ENCODE peak calls at places on chromosomes 16 and 17, in nine cellular contexts. One of them, this sample, is unnamed.

GRCh38 chr17:78390241-78391050 is 12.0 kb downstream of the PGS1 start:
- DNase-seq in esophagus muscularis mucosa: no peak
- DNase-seq in heart right ventricle: peak
- DNase-seq in brain microvascular endothelial cell: peak
- DNase-seq in AG09319: peak
- DNase-seq in neural crest cell: no peak
- DNase-seq in colonic mucosa: no peak
- DNase-seq in GM10248: no peak
- DNase-seq in glutamatergic neuron: peak
- DNase-seq in this sample: peak

GRCh38 chr17:76442341-76443338 is 10.3 kb downstream of the UBE2O start:
- DNase-seq in colonic mucosa: no peak
- DNase-seq in esophagus muscularis mucosa: no peak
- DNase-seq in AG09319: no peak
- DNase-seq in heart right ventricle: no peak
- DNase-seq in glutamatergic neuron: no peak
- DNase-seq in brain microvascular endothelial cell: peak
- DNase-seq in neural crest cell: no peak
- DNase-seq in GM10248: no peak
- DNase-seq in this sample: no peak

GRCh38 chr16:47888142-47888541 is 267.7 kb downstream of the ABCC12 start:
- DNase-seq in AG09319: no peak
- DNase-seq in esophagus muscularis mucosa: no peak
- DNase-seq in GM10248: no peak
- DNase-seq in colonic mucosa: no peak
- DNase-seq in neural crest cell: no peak
- DNase-seq in heart right ventricle: no peak
- DNase-seq in glutamatergic neuron: no peak
- DNase-seq in brain microvascular endothelial cell: peak
- DNase-seq in this sample: peak

GRCh38 chr17:83119987-83120864 is 40.8 kb downstream of the METRNL start:
- DNase-seq in heart right ventricle: no peak
- DNase-seq in neural crest cell: no peak
- DNase-seq in colonic mucosa: no peak
- DNase-seq in GM10248: peak
- DNase-seq in glutamatergic neuron: peak
- DNase-seq in esophagus muscularis mucosa: no peak
- DNase-seq in AG09319: no peak
- DNase-seq in brain microvascular endothelial cell: no peak
- DNase-seq in this sample: peak

GRCh38 chr17:45660474-45660873 is 123.6 kb upstream of the CRHR1 start:
- DNase-seq in glutamatergic neuron: no peak
- DNase-seq in colonic mucosa: no peak
- DNase-seq in AG09319: no peak
- DNase-seq in brain microvascular endothelial cell: no peak
- DNase-seq in heart right ventricle: no peak
- DNase-seq in GM10248: no peak
- DNase-seq in neural crest cell: no peak
- DNase-seq in esophagus muscularis mucosa: no peak
- DNase-seq in this sample: no peak

GRCh38 chr17:49723423-49723822 is 15.7 kb upstream of the SLC35B1 start:
- DNase-seq in neural crest cell: no peak
- DNase-seq in brain microvascular endothelial cell: no peak
- DNase-seq in heart right ventricle: peak
- DNase-seq in colonic mucosa: peak
- DNase-seq in glutamatergic neuron: peak
- DNase-seq in GM10248: no peak
- DNase-seq in AG09319: no peak
- DNase-seq in esophagus muscularis mucosa: peak
- DNase-seq in this sample: peak

GRCh38 chr16:2737238-2737605 is 15.2 kb upstream of the SRRM2 start:
- DNase-seq in neural crest cell: no peak
- DNase-seq in GM10248: no peak
- DNase-seq in colonic mucosa: no peak
- DNase-seq in esophagus muscularis mucosa: no peak
- DNase-seq in brain microvascular endothelial cell: no peak
- DNase-seq in AG09319: no peak
- DNase-seq in heart right ventricle: no peak
- DNase-seq in glutamatergic neuron: no peak
- DNase-seq in this sample: no peak

GRCh38 chr17:62892870-62893338 is 73.1 kb upstream of the TANC2 start:
- DNase-seq in neural crest cell: no peak
- DNase-seq in brain microvascular endothelial cell: peak
- DNase-seq in heart right ventricle: no peak
- DNase-seq in AG09319: no peak
- DNase-seq in GM10248: no peak
- DNase-seq in colonic mucosa: peak
- DNase-seq in esophagus muscularis mucosa: no peak
- DNase-seq in glutamatergic neuron: no peak
- DNase-seq in this sample: peak

GRCh38 chr17:2081564-2081963 is 26.7 kb downstream of the HIC1 start:
- DNase-seq in brain microvascular endothelial cell: no peak
- DNase-seq in neural crest cell: no peak
- DNase-seq in colonic mucosa: no peak
- DNase-seq in AG09319: no peak
- DNase-seq in esophagus muscularis mucosa: no peak
- DNase-seq in GM10248: no peak
- DNase-seq in heart right ventricle: no peak
- DNase-seq in glutamatergic neuron: no peak
- DNase-seq in this sample: no peak

GRCh38 chr17:78242024-78242742 is 10.8 kb downstream of the TMEM235 start:
- DNase-seq in GM10248: no peak
- DNase-seq in neural crest cell: no peak
- DNase-seq in AG09319: no peak
- DNase-seq in glutamatergic neuron: no peak
- DNase-seq in colonic mucosa: no peak
- DNase-seq in heart right ventricle: no peak
- DNase-seq in esophagus muscularis mucosa: no peak
- DNase-seq in brain microvascular endothelial cell: no peak
- DNase-seq in this sample: peak

GRCh38 chr17:6303664-6304063 is 131.3 kb downstream of the AIPL1 start:
- DNase-seq in neural crest cell: peak
- DNase-seq in glutamatergic neuron: no peak
- DNase-seq in heart right ventricle: peak
- DNase-seq in GM10248: peak
- DNase-seq in AG09319: no peak
- DNase-seq in brain microvascular endothelial cell: peak
- DNase-seq in esophagus muscularis mucosa: no peak
- DNase-seq in colonic mucosa: no peak
- DNase-seq in this sample: peak

GRCh38 chr17:36212958-36213357 is 2.1 kb downstream of the CCL4L2 start:
- DNase-seq in neural crest cell: no peak
- DNase-seq in colonic mucosa: no peak
- DNase-seq in AG09319: no peak
- DNase-seq in glutamatergic neuron: no peak
- DNase-seq in esophagus muscularis mucosa: peak
- DNase-seq in brain microvascular endothelial cell: no peak
- DNase-seq in GM10248: no peak
- DNase-seq in heart right ventricle: no peak
- DNase-seq in this sample: no peak

GRCh38 chr17:42720996-42721583 is 23.8 kb downstream of the EZH1 start:
- DNase-seq in AG09319: peak
- DNase-seq in GM10248: peak
- DNase-seq in heart right ventricle: no peak
- DNase-seq in glutamatergic neuron: no peak
- DNase-seq in colonic mucosa: peak
- DNase-seq in brain microvascular endothelial cell: peak
- DNase-seq in neural crest cell: peak
- DNase-seq in esophagus muscularis mucosa: no peak
- DNase-seq in this sample: peak

GRCh38 chr16:27355610-27356009 is 41.8 kb downstream of the IL4R start:
- DNase-seq in heart right ventricle: peak
- DNase-seq in esophagus muscularis mucosa: no peak
- DNase-seq in neural crest cell: no peak
- DNase-seq in GM10248: no peak
- DNase-seq in brain microvascular endothelial cell: peak
- DNase-seq in colonic mucosa: peak
- DNase-seq in AG09319: no peak
- DNase-seq in glutamatergic neuron: no peak
- DNase-seq in this sample: peak

GRCh38 chr16:10525214-10525825 is 55.1 kb downstream of the EMP2 start:
- DNase-seq in esophagus muscularis mucosa: no peak
- DNase-seq in glutamatergic neuron: no peak
- DNase-seq in heart right ventricle: no peak
- DNase-seq in colonic mucosa: no peak
- DNase-seq in GM10248: no peak
- DNase-seq in neural crest cell: no peak
- DNase-seq in brain microvascular endothelial cell: no peak
- DNase-seq in AG09319: no peak
- DNase-seq in this sample: no peak

GRCh38 chr17:4007346-4008081 is 43.3 kb upstream of the ATP2A3 start:
- DNase-seq in neural crest cell: no peak
- DNase-seq in colonic mucosa: no peak
- DNase-seq in brain microvascular endothelial cell: no peak
- DNase-seq in heart right ventricle: no peak
- DNase-seq in esophagus muscularis mucosa: no peak
- DNase-seq in AG09319: no peak
- DNase-seq in glutamatergic neuron: no peak
- DNase-seq in GM10248: no peak
- DNase-seq in this sample: no peak

GRCh38 chr16:67549240-67549639 is 13.1 kb upstream of the CTCF start:
- DNase-seq in neural crest cell: no peak
- DNase-seq in AG09319: no peak
- DNase-seq in brain microvascular endothelial cell: no peak
- DNase-seq in glutamatergic neuron: no peak
- DNase-seq in colonic mucosa: no peak
- DNase-seq in GM10248: no peak
- DNase-seq in esophagus muscularis mucosa: no peak
- DNase-seq in heart right ventricle: no peak
- DNase-seq in this sample: no peak

GRCh38 chr16:19900590-19900989 is 15.9 kb upstream of the GPRC5B start:
- DNase-seq in esophagus muscularis mucosa: no peak
- DNase-seq in GM10248: no peak
- DNase-seq in AG09319: no peak
- DNase-seq in colonic mucosa: no peak
- DNase-seq in glutamatergic neuron: no peak
- DNase-seq in brain microvascular endothelial cell: no peak
- DNase-seq in neural crest cell: no peak
- DNase-seq in heart right ventricle: no peak
- DNase-seq in this sample: no peak

GRCh38 chr16:1078579-1079021 is 6.1 kb downstream of the SSTR5 start:
- DNase-seq in neural crest cell: no peak
- DNase-seq in GM10248: no peak
- DNase-seq in AG09319: no peak
- DNase-seq in glutamatergic neuron: peak
- DNase-seq in colonic mucosa: peak
- DNase-seq in heart right ventricle: no peak
- DNase-seq in esophagus muscularis mucosa: no peak
- DNase-seq in brain microvascular endothelial cell: peak
- DNase-seq in this sample: peak

DNA sequence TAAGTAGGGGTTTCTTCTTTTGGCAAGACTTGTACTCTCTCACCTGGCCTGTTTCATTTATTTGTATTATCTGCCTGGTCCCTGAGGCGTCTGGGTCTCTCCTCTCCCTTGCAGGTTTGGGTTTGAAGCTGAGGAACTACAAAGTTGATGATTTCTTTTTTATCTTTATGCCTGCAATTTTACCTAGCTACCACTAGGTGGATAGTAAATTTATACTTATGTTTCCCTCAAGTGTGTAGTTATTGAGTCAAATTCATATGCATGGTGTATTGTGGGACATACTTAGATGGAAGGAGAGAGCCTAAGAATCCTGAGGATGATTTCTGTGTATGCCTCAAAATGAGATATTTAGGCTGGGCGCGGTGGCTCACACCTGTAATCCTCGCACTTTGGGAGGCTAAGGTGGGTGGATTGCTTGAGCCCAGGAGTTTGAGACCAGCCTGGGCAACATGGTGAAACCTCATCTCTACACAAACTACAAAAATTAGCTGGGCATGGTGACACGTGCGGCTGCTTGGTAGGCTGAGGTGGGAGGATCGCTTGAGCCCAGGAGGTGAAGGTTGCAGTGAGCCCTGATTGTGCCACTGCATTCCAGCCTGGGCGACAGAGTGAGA is 13.6 kb downstream of the TMEM98 start:
- DNase-seq in glutamatergic neuron: no peak
- DNase-seq in GM10248: no peak
- DNase-seq in esophagus muscularis mucosa: no peak
- DNase-seq in neural crest cell: no peak
- DNase-seq in colonic mucosa: no peak
- DNase-seq in AG09319: no peak
- DNase-seq in heart right ventricle: no peak
- DNase-seq in brain microvascular endothelial cell: no peak
- DNase-seq in this sample: no peak
- TF ChIP-seq CTCF in glutamatergic neuron: peak
- TF ChIP-seq CTCF in GM10248: no peak
- TF ChIP-seq CTCF in esophagus muscularis mucosa: peak
- TF ChIP-seq CTCF in neural crest cell: peak
- TF ChIP-seq CTCF in colonic mucosa: peak
- TF ChIP-seq CTCF in AG09319: peak
- TF ChIP-seq CTCF in heart right ventricle: no peak
- TF ChIP-seq CTCF in brain microvascular endothelial cell: peak
- TF ChIP-seq CTCF in this sample: peak

GRCh38 chr16:49024896-49025295 is 256.7 kb downstream of the CBLN1 start:
- DNase-seq in neural crest cell: no peak
- DNase-seq in heart right ventricle: no peak
- DNase-seq in esophagus muscularis mucosa: peak
- DNase-seq in AG09319: no peak
- DNase-seq in GM10248: no peak
- DNase-seq in colonic mucosa: no peak
- DNase-seq in glutamatergic neuron: no peak
- DNase-seq in brain microvascular endothelial cell: no peak
- DNase-seq in this sample: no peak
- TF ChIP-seq CTCF in neural crest cell: no peak
- TF ChIP-seq CTCF in heart right ventricle: no peak
- TF ChIP-seq CTCF in esophagus muscularis mucosa: no peak
- TF ChIP-seq CTCF in AG09319: no peak
- TF ChIP-seq CTCF in GM10248: no peak
- TF ChIP-seq CTCF in colonic mucosa: no peak
- TF ChIP-seq CTCF in glutamatergic neuron: no peak
- TF ChIP-seq CTCF in brain microvascular endothelial cell: no peak
- TF ChIP-seq CTCF in this sample: no peak

GRCh38 chr17:28347261-28347891 is 10.0 kb downstream of the POLDIP2 start:
- DNase-seq in glutamatergic neuron: no peak
- DNase-seq in heart right ventricle: no peak
- DNase-seq in esophagus muscularis mucosa: no peak
- DNase-seq in GM10248: no peak
- DNase-seq in colonic mucosa: no peak
- DNase-seq in brain microvascular endothelial cell: peak
- DNase-seq in neural crest cell: no peak
- DNase-seq in AG09319: peak
- DNase-seq in this sample: peak
- TF ChIP-seq CTCF in glutamatergic neuron: no peak
- TF ChIP-seq CTCF in heart right ventricle: no peak
- TF ChIP-seq CTCF in esophagus muscularis mucosa: no peak
- TF ChIP-seq CTCF in GM10248: no peak
- TF ChIP-seq CTCF in colonic mucosa: no peak
- TF ChIP-seq CTCF in brain microvascular endothelial cell: no peak
- TF ChIP-seq CTCF in neural crest cell: no peak
- TF ChIP-seq CTCF in AG09319: no peak
- TF ChIP-seq CTCF in this sample: no peak

DNA sequence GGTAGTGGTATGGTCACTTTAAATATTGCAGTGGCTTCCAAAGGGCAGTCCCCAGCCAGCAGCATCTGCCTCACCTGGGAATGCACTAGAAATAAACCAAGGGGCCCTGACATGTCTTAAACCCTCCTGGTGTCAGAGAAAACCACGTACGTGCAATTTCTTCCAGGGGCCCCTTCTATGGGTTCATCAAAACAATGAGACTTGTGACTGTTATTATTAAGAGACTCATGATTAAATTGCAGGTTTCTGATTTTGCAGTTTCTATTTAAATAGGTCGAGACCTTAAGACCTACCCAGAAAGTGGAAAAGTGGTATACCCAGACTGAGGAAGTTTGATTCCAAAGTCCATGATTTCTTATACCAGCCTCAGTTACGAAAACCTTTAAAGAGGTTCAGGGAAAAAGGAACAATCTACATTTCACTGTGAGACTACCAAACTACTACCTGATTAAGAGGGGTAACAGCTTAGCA is 746 bp upstream of the POLG2 start:
- DNase-seq in heart right ventricle: no peak
- DNase-seq in glutamatergic neuron: no peak
- DNase-seq in esophagus muscularis mucosa: no peak
- DNase-seq in AG09319: no peak
- DNase-seq in GM10248: no peak
- DNase-seq in colonic mucosa: no peak
- DNase-seq in neural crest cell: no peak
- DNase-seq in brain microvascular endothelial cell: no peak
- DNase-seq in this sample: no peak
- TF ChIP-seq CTCF in heart right ventricle: no peak
- TF ChIP-seq CTCF in glutamatergic neuron: peak
- TF ChIP-seq CTCF in esophagus muscularis mucosa: no peak
- TF ChIP-seq CTCF in AG09319: no peak
- TF ChIP-seq CTCF in GM10248: no peak
- TF ChIP-seq CTCF in colonic mucosa: no peak
- TF ChIP-seq CTCF in neural crest cell: no peak
- TF ChIP-seq CTCF in brain microvascular endothelial cell: no peak
- TF ChIP-seq CTCF in this sample: no peak